ENCODE peak calls at places on chromosomes 1 and 21, in eight cellular contexts. One of them, this sample, is unnamed.

GRCh38 chr1:176206006-176206960 is 803 bp downstream of the COP1 start:
- DNase-seq in MM.1S: peak
- DNase-seq in heart left ventricle: peak
- DNase-seq in dorsolateral prefrontal cortex: no peak
- DNase-seq in HCT116: no peak
- DNase-seq in right atrium auricular region: no peak
- DNase-seq in keratinocyte: no peak
- DNase-seq in astrocyte of the spinal cord: peak
- DNase-seq in this sample: peak

GRCh38 chr1:4093856-4094565 is 193.9 kb upstream of the C1orf174 start:
- DNase-seq in MM.1S: no peak
- DNase-seq in heart left ventricle: no peak
- DNase-seq in dorsolateral prefrontal cortex: no peak
- DNase-seq in HCT116: no peak
- DNase-seq in right atrium auricular region: no peak
- DNase-seq in keratinocyte: no peak
- DNase-seq in astrocyte of the spinal cord: no peak
- DNase-seq in this sample: no peak

GRCh38 chr1:116999596-116999995 is 2.0 kb upstream of the CD101 start:
- DNase-seq in MM.1S: no peak
- DNase-seq in heart left ventricle: no peak
- DNase-seq in dorsolateral prefrontal cortex: no peak
- DNase-seq in HCT116: no peak
- DNase-seq in right atrium auricular region: no peak
- DNase-seq in keratinocyte: no peak
- DNase-seq in astrocyte of the spinal cord: no peak
- DNase-seq in this sample: no peak

GRCh38 chr1:20732071-20732587 is 374 bp downstream of the SH2D5 start:
- DNase-seq in MM.1S: peak
- DNase-seq in heart left ventricle: peak
- DNase-seq in dorsolateral prefrontal cortex: peak
- DNase-seq in HCT116: no peak
- DNase-seq in right atrium auricular region: peak
- DNase-seq in keratinocyte: peak
- DNase-seq in astrocyte of the spinal cord: peak
- DNase-seq in this sample: peak

GRCh38 chr1:22450421-22451021 is 1.1 kb upstream of the ZBTB40 start:
- DNase-seq in MM.1S: no peak
- DNase-seq in heart left ventricle: no peak
- DNase-seq in dorsolateral prefrontal cortex: no peak
- DNase-seq in HCT116: no peak
- DNase-seq in right atrium auricular region: no peak
- DNase-seq in keratinocyte: no peak
- DNase-seq in astrocyte of the spinal cord: no peak
- DNase-seq in this sample: no peak

GRCh38 chr1:30492451-30492850 is 230.9 kb downstream of the MATN1 start:
- DNase-seq in MM.1S: no peak
- DNase-seq in heart left ventricle: no peak
- DNase-seq in dorsolateral prefrontal cortex: no peak
- DNase-seq in HCT116: no peak
- DNase-seq in right atrium auricular region: no peak
- DNase-seq in keratinocyte: no peak
- DNase-seq in astrocyte of the spinal cord: no peak
- DNase-seq in this sample: no peak

GRCh38 chr1:234586304-234586703 is 23.7 kb downstream of the IRF2BP2 start:
- DNase-seq in MM.1S: no peak
- DNase-seq in heart left ventricle: no peak
- DNase-seq in dorsolateral prefrontal cortex: no peak
- DNase-seq in HCT116: no peak
- DNase-seq in right atrium auricular region: peak
- DNase-seq in keratinocyte: no peak
- DNase-seq in astrocyte of the spinal cord: no peak
- DNase-seq in this sample: no peak

GRCh38 chr1:220767312-220768126 is 19.2 kb upstream of the MTARC1 start:
- DNase-seq in MM.1S: no peak
- DNase-seq in heart left ventricle: no peak
- DNase-seq in dorsolateral prefrontal cortex: no peak
- DNase-seq in HCT116: no peak
- DNase-seq in right atrium auricular region: no peak
- DNase-seq in keratinocyte: no peak
- DNase-seq in astrocyte of the spinal cord: no peak
- DNase-seq in this sample: peak

GRCh38 chr1:22711071-22711470 is 432 bp downstream of the EPHB2 start:
- DNase-seq in MM.1S: no peak
- DNase-seq in heart left ventricle: no peak
- DNase-seq in dorsolateral prefrontal cortex: no peak
- DNase-seq in HCT116: no peak
- DNase-seq in right atrium auricular region: no peak
- DNase-seq in keratinocyte: no peak
- DNase-seq in astrocyte of the spinal cord: no peak
- DNase-seq in this sample: no peak

GRCh38 chr1:168987923-168988322 is 118.6 kb upstream of the ATP1B1 start:
- DNase-seq in MM.1S: no peak
- DNase-seq in heart left ventricle: no peak
- DNase-seq in dorsolateral prefrontal cortex: no peak
- DNase-seq in HCT116: no peak
- DNase-seq in right atrium auricular region: no peak
- DNase-seq in keratinocyte: no peak
- DNase-seq in astrocyte of the spinal cord: no peak
- DNase-seq in this sample: no peak

GRCh38 chr1:29669912-29670311 is 433.6 kb downstream of the PTPRU start:
- DNase-seq in MM.1S: no peak
- DNase-seq in heart left ventricle: no peak
- DNase-seq in dorsolateral prefrontal cortex: no peak
- DNase-seq in HCT116: no peak
- DNase-seq in right atrium auricular region: no peak
- DNase-seq in keratinocyte: no peak
- DNase-seq in astrocyte of the spinal cord: no peak
- DNase-seq in this sample: no peak

GRCh38 chr1:47424336-47424982 is 8.4 kb downstream of the FOXE3 start:
- DNase-seq in MM.1S: no peak
- DNase-seq in heart left ventricle: no peak
- DNase-seq in dorsolateral prefrontal cortex: no peak
- DNase-seq in HCT116: peak
- DNase-seq in right atrium auricular region: no peak
- DNase-seq in keratinocyte: no peak
- DNase-seq in astrocyte of the spinal cord: peak
- DNase-seq in this sample: peak

GRCh38 chr1:41153750-41154274 is 88.3 kb downstream of the SCMH1 start:
- DNase-seq in MM.1S: no peak
- DNase-seq in heart left ventricle: no peak
- DNase-seq in dorsolateral prefrontal cortex: no peak
- DNase-seq in HCT116: no peak
- DNase-seq in right atrium auricular region: no peak
- DNase-seq in keratinocyte: no peak
- DNase-seq in astrocyte of the spinal cord: no peak
- DNase-seq in this sample: no peak

GRCh38 chr1:211829343-211830054 is 1.1 kb downstream of the LPGAT1 start:
- DNase-seq in MM.1S: no peak
- DNase-seq in heart left ventricle: peak
- DNase-seq in dorsolateral prefrontal cortex: no peak
- DNase-seq in HCT116: no peak
- DNase-seq in right atrium auricular region: no peak
- DNase-seq in keratinocyte: no peak
- DNase-seq in astrocyte of the spinal cord: no peak
- DNase-seq in this sample: no peak

GRCh38 chr1:202036595-202037387 is 26.4 kb downstream of the ELF3 start:
- DNase-seq in MM.1S: no peak
- DNase-seq in heart left ventricle: no peak
- DNase-seq in dorsolateral prefrontal cortex: no peak
- DNase-seq in HCT116: no peak
- DNase-seq in right atrium auricular region: no peak
- DNase-seq in keratinocyte: no peak
- DNase-seq in astrocyte of the spinal cord: no peak
- DNase-seq in this sample: no peak

GRCh38 chr1:9909222-9910046 is 635 bp downstream of the CTNNBIP1 start:
- DNase-seq in MM.1S: peak
- DNase-seq in heart left ventricle: peak
- DNase-seq in dorsolateral prefrontal cortex: no peak
- DNase-seq in HCT116: no peak
- DNase-seq in right atrium auricular region: no peak
- DNase-seq in keratinocyte: no peak
- DNase-seq in astrocyte of the spinal cord: no peak
- DNase-seq in this sample: peak

GRCh38 chr1:181062800-181063428 is 25.6 kb upstream of the IER5 start:
- DNase-seq in MM.1S: peak
- DNase-seq in heart left ventricle: no peak
- DNase-seq in dorsolateral prefrontal cortex: no peak
- DNase-seq in HCT116: no peak
- DNase-seq in right atrium auricular region: no peak
- DNase-seq in keratinocyte: no peak
- DNase-seq in astrocyte of the spinal cord: no peak
- DNase-seq in this sample: peak

GRCh38 chr1:233790662-233791371 is 113.7 kb upstream of the SLC35F3 start:
- DNase-seq in MM.1S: peak
- DNase-seq in heart left ventricle: no peak
- DNase-seq in dorsolateral prefrontal cortex: no peak
- DNase-seq in HCT116: peak
- DNase-seq in right atrium auricular region: no peak
- DNase-seq in keratinocyte: peak
- DNase-seq in astrocyte of the spinal cord: peak
- DNase-seq in this sample: peak

DNA sequence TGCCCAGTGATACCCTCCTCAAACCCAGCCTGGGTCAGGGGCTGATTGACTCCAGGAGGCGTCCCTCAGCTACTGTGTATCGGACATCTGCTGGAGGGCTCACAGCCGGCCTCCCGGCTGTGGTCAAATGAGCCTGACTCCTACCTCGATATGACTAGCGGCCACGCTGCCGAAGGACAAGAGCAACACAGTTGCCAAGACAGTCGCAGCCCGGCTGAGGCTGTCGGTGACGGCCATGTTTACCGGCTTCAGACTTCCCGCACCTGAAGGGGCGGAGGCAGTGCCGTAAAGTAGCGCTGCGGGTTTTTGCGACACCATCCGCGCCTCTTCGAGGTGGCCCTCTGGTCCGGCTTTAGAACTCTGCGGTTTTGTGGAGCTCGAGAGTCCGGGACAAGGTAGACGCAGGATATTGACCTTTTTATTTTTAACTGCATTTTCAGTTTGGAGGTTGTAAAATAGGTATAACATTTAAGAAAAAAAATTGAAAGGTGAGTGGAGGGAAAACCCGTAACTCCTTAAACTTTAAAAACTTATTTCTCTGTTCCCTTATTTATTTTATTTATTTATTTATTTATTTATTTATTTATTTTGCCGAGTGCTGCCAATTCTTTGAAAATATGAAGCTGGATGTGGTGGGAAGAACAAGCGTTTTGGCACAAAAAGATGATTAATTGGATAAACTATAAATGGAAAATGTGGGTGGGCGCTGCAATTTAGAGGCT is at the start of gene PIGK:
- DNase-seq in MM.1S: peak
- DNase-seq in heart left ventricle: peak
- DNase-seq in dorsolateral prefrontal cortex: peak
- DNase-seq in HCT116: peak
- DNase-seq in right atrium auricular region: peak
- DNase-seq in keratinocyte: peak
- DNase-seq in astrocyte of the spinal cord: peak
- DNase-seq in this sample: peak
- TF ChIP-seq CTCF in MM.1S: no peak
- TF ChIP-seq CTCF in heart left ventricle: no peak
- TF ChIP-seq CTCF in dorsolateral prefrontal cortex: peak
- TF ChIP-seq CTCF in HCT116: no peak
- TF ChIP-seq CTCF in right atrium auricular region: peak
- TF ChIP-seq CTCF in keratinocyte: no peak
- TF ChIP-seq CTCF in astrocyte of the spinal cord: peak
- TF ChIP-seq CTCF in this sample: peak

GRCh38 chr21:24014381-24014780 is 1592.9 kb downstream of the MRPL39 start:
- DNase-seq in MM.1S: no peak
- DNase-seq in heart left ventricle: no peak
- DNase-seq in dorsolateral prefrontal cortex: no peak
- DNase-seq in HCT116: no peak
- DNase-seq in right atrium auricular region: no peak
- DNase-seq in keratinocyte: no peak
- DNase-seq in astrocyte of the spinal cord: no peak
- DNase-seq in this sample: peak
- TF ChIP-seq CTCF in MM.1S: peak
- TF ChIP-seq CTCF in heart left ventricle: peak
- TF ChIP-seq CTCF in dorsolateral prefrontal cortex: peak
- TF ChIP-seq CTCF in HCT116: no peak
- TF ChIP-seq CTCF in right atrium auricular region: peak
- TF ChIP-seq CTCF in keratinocyte: no peak
- TF ChIP-seq CTCF in astrocyte of the spinal cord: no peak
- TF ChIP-seq CTCF in this sample: no peak

DNA sequence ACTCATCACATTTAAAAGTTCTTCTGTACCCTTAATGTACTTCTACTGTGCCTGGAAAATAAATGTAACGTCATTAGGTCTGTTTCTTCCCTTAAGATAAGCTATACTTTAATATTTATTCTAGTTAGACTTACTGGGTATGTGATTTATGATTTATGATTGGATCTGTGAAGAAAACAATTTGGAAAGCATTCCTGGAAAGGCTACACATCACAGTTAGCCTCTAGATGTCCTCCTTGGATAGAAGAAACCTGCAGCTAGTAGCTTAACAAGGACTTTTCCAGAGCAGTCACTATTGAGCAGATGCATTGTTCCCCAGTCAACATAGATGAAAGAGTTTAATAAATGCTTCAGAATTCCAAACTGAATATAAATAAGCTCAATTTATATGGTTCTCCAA is 22.2 kb upstream of the ABL2 start:
- DNase-seq in MM.1S: no peak
- DNase-seq in heart left ventricle: no peak
- DNase-seq in dorsolateral prefrontal cortex: no peak
- DNase-seq in HCT116: no peak
- DNase-seq in right atrium auricular region: no peak
- DNase-seq in keratinocyte: no peak
- DNase-seq in astrocyte of the spinal cord: peak
- DNase-seq in this sample: peak
- TF ChIP-seq CTCF in MM.1S: peak
- TF ChIP-seq CTCF in heart left ventricle: peak
- TF ChIP-seq CTCF in dorsolateral prefrontal cortex: peak
- TF ChIP-seq CTCF in HCT116: peak
- TF ChIP-seq CTCF in right atrium auricular region: peak
- TF ChIP-seq CTCF in keratinocyte: peak
- TF ChIP-seq CTCF in astrocyte of the spinal cord: peak
- TF ChIP-seq CTCF in this sample: peak

GRCh38 chr1:55800503-55800902 is 585.3 kb upstream of the USP24 start:
- DNase-seq in MM.1S: no peak
- DNase-seq in heart left ventricle: no peak
- DNase-seq in dorsolateral prefrontal cortex: no peak
- DNase-seq in HCT116: no peak
- DNase-seq in right atrium auricular region: no peak
- DNase-seq in keratinocyte: no peak
- DNase-seq in astrocyte of the spinal cord: no peak
- DNase-seq in this sample: no peak

GRCh38 chr1:55808263-55808662 is 593.1 kb upstream of the USP24 start:
- DNase-seq in MM.1S: no peak
- DNase-seq in heart left ventricle: no peak
- DNase-seq in dorsolateral prefrontal cortex: no peak
- DNase-seq in HCT116: no peak
- DNase-seq in right atrium auricular region: no peak
- DNase-seq in keratinocyte: no peak
- DNase-seq in astrocyte of the spinal cord: no peak
- DNase-seq in this sample: no peak

DNA sequence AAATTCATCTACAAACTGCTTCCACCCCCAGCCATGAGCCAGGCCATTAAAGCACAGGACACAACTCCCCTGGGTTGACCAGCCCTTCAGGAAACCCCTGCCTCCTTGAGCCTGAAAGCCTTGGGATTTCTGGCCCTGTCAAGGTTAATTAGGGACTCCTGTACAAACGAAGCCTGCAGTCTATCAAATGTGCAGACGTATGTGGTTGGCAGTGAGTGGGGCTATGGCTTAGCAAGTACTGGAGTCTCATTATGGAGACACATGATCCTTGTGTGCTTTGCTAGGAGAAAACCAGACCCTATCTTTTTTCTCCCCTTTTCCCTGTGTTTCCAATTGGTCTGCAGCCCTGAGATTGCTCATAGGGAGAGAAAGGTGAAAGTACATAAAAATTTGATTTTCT is 588.3 kb upstream of the USP24 start:
- DNase-seq in MM.1S: no peak
- DNase-seq in heart left ventricle: no peak
- DNase-seq in dorsolateral prefrontal cortex: no peak
- DNase-seq in HCT116: no peak
- DNase-seq in right atrium auricular region: no peak
- DNase-seq in keratinocyte: no peak
- DNase-seq in astrocyte of the spinal cord: no peak
- DNase-seq in this sample: no peak
- TF ChIP-seq CTCF in MM.1S: no peak
- TF ChIP-seq CTCF in heart left ventricle: no peak
- TF ChIP-seq CTCF in dorsolateral prefrontal cortex: no peak
- TF ChIP-seq CTCF in HCT116: no peak
- TF ChIP-seq CTCF in right atrium auricular region: no peak
- TF ChIP-seq CTCF in keratinocyte: no peak
- TF ChIP-seq CTCF in astrocyte of the spinal cord: no peak
- TF ChIP-seq CTCF in this sample: no peak

This sample was measured in choroid plexus epithelial cell.